ENCODE peak calls at places on chromosomes 6 and 20, in seven cellular contexts. I, U, F, Z, O, A and C are unnamed samples. For H3K4me1, the result is how much of the 10 kb centered on the place peaks cover.

GRCh38 chr6:26224940-26225847 is 138.0 kb downstream of the HFE start:
- DNase-seq in I (no peak), U (peak), F (peak), Z (peak), O (no peak), A (peak), C (no peak)

GRCh38 chr6:45677381-45677992 is 299.8 kb upstream of the SUPT3H start:
- DNase-seq in I (peak), U (peak), F (peak), Z (peak), O (no peak), A (no peak), C (peak)

GRCh38 chr20:37564388-37565133 is 36.9 kb upstream of the BLCAP start:
- DNase-seq in I (peak), U (peak), F (peak), Z (no peak), O (peak), A (peak), C (peak)

GRCh38 chr20:957544-957943 is 41.4 kb upstream of the ANGPT4 start:
- DNase-seq in I (no peak), U (no peak), F (no peak), Z (peak), O (no peak), A (no peak), C (no peak)

GRCh38 chr20:52083627-52084232 is 107.8 kb downstream of the ZFP64 start:
- DNase-seq in I (no peak), U (no peak), F (peak), Z (peak), O (no peak), A (peak), C (peak)

GRCh38 chr20:41137412-41138216 is at the start of gene PLCG1:
- DNase-seq in I (peak), U (peak), F (peak), Z (peak), O (peak), A (peak), C (peak)

GRCh38 chr6:16929814-16930213 is 168.6 kb upstream of the ATXN1 start:
- DNase-seq in I (no peak), U (no peak), F (no peak), Z (peak), O (no peak), A (no peak), C (no peak)

GRCh38 chr6:35185302-35185681 is 28.5 kb upstream of the SCUBE3 start:
- DNase-seq in I (no peak), U (no peak), F (no peak), Z (peak), O (peak), A (no peak), C (no peak)

GRCh38 chr6:145051661-145052060 is 683.7 kb downstream of the EPM2A start:
- DNase-seq in I (no peak), U (no peak), F (no peak), Z (no peak), O (no peak), A (no peak), C (no peak)

GRCh38 chr6:160386869-160387518 is 38.8 kb downstream of the SLC22A3 start:
- DNase-seq in I (no peak), U (no peak), F (no peak), Z (no peak), O (no peak), A (peak), C (no peak)

GRCh38 chr6:87789198-87789899 is 87.3 kb upstream of the AKIRIN2 start:
- DNase-seq in I (no peak), U (no peak), F (peak), Z (peak), O (no peak), A (no peak), C (no peak)

GRCh38 chr20:37901667-37902503 is 1.0 kb upstream of the VSTM2L start:
- DNase-seq in I (peak), U (no peak), F (peak), Z (peak), O (no peak), A (peak), C (peak)

GRCh38 chr6:150004101-150004782 is 21.1 kb downstream of the RAET1L start:
- DNase-seq in I (peak), U (no peak), F (no peak), Z (no peak), O (no peak), A (peak), C (no peak)

GRCh38 chr6:166813461-166813860 is 142.9 kb downstream of the RNASET2 start:
- DNase-seq in I (no peak), U (no peak), F (no peak), Z (no peak), O (no peak), A (no peak), C (no peak)

GRCh38 chr6:34580707-34581560 is 24.8 kb upstream of the SPDEF start:
- DNase-seq in I (no peak), U (no peak), F (no peak), Z (peak), O (no peak), A (peak), C (no peak)

GRCh38 chr6:37429352-37429750 is 3.7 kb upstream of the CMTR1 start:
- DNase-seq in I (no peak), U (no peak), F (no peak), Z (no peak), O (no peak), A (no peak), C (no peak)

GRCh38 chr6:37700266-37700973 is 2.7 kb upstream of the MDGA1 start:
- DNase-seq in I (no peak), U (no peak), F (no peak), Z (no peak), O (no peak), A (no peak), C (no peak)

GRCh38 chr6:138421608-138422007 is 17.6 kb downstream of the HEBP2 start:
- DNase-seq in I (no peak), U (no peak), F (no peak), Z (no peak), O (no peak), A (no peak), C (no peak)

GRCh38 chr6:109339906-109340678 is 42.2 kb downstream of the CD164 start:
- DNase-seq in I (no peak), U (no peak), F (no peak), Z (peak), O (no peak), A (no peak), C (peak)

GRCh38 chr6:37077459-37078296 is 72.2 kb downstream of the FGD2 start:
- DNase-seq in I (peak), U (no peak), F (no peak), Z (peak), O (peak), A (peak), C (peak)

GRCh38 chr20:32973077-32973717 is 31.0 kb downstream of the SUN5 start:
- DNase-seq in I (no peak), U (no peak), F (no peak), Z (no peak), O (no peak), A (no peak), C (no peak)

GRCh38 chr6:138622967-138623366 is 123.7 kb upstream of the NHSL1 start:
- DNase-seq in I (no peak), U (no peak), F (peak), Z (no peak), O (no peak), A (no peak), C (no peak)

GRCh38 chr6:142821164-142821716 is 123.7 kb downstream of the HIVEP2 start:
- DNase-seq in I (no peak), U (no peak), F (no peak), Z (no peak), O (no peak), A (no peak), C (no peak)

GRCh38 chr20:32473231-32474008 is 111.7 kb downstream of the NOL4L start:
- DNase-seq in I (no peak), U (no peak), F (no peak), Z (no peak), O (peak), A (peak), C (peak)

GRCh38 chr6:112560651-112561050 is 213.5 kb downstream of the RFPL4B start:
- DNase-seq in I (no peak), U (no peak), F (no peak), Z (no peak), O (no peak), A (no peak), C (no peak)

GRCh38 chr20:38825901-38826625 is 20.6 kb downstream of the PPP1R16B start:
- DNase-seq in I (no peak), U (no peak), F (peak), Z (peak), O (no peak), A (no peak), C (peak)

GRCh38 chr6:110395221-110395620 is 20.2 kb downstream of the DDO start:
- DNase-seq in I (no peak), U (no peak), F (no peak), Z (no peak), O (no peak), A (peak), C (no peak)

GRCh38 chr6:44453146-44453545 is 65.6 kb downstream of the CDC5L start:
- DNase-seq in I (no peak), U (no peak), F (no peak), Z (peak), O (no peak), A (no peak), C (no peak)

GRCh38 chr6:141848029-141848890 is 284.5 kb upstream of the GJE1 start:
- DNase-seq in I (peak), U (no peak), F (no peak), Z (peak), O (no peak), A (no peak), C (no peak)

GRCh38 chr6:52725133-52725529 is 38.1 kb downstream of the GSTA2 start:
- DNase-seq in I (no peak), U (no peak), F (no peak), Z (no peak), O (no peak), A (no peak), C (peak)
- H3K27ac ChIP-seq in I (no peak), U (no peak), F (no peak), Z (no peak), O (no peak), A (no peak), C (peak)

GRCh38 chr6:20402181-20403079 is 751 bp downstream of the E2F3 start:
- DNase-seq in I (peak), U (peak), F (peak), Z (no peak), O (peak), A (peak), C (peak)
- TF ChIP-seq POLR2A in I (no peak), U (no peak), F (peak), Z (no peak), O (no peak), A (no peak), C (no peak)

DNA sequence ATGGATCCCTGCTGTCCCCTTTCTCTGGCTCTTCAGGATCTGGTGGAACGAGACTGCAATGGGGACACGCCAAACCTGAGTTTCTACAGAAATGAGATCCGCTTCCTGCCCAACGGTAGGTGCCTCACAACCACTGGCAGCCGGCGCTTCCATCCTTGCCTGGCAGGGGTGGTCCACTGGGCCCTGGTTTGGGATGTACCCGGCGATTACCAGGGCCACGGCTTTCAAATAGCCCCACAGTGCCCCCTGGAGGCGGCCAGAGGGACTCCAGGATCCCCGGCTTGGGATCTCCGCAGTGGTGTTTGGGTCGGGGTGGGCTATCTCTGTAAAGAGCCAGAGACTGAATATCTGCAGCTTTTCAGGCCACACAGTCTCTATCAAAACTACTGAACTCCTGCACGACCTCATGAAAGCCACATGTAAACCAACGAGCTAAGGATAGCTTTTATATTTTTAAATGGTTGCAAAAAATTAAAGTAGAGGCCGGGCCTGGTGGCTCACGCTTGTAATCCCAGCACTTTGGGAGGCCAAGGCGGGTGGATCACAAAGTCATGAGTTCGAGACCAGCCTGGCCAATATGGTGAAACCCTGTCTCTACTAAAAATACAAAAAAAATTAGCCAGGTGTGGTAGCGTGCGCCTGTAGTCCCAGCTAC is 3.7 kb downstream of the OGFR start:
- DNase-seq in I (peak), U (peak), F (peak), Z (peak), O (peak), A (peak), C (peak)
- H3K4me1 ChIP-seq in I (under half), U (under half), F (under half), Z (under half), O (under half), A (under half), C (under half)

GRCh38 chr6:133891814-133892443 is 3.0 kb downstream of the TCF21 start:
- DNase-seq in I (no peak), U (no peak), F (peak), Z (no peak), O (no peak), A (no peak), C (no peak)

GRCh38 chr6:133892444-133893323 is 3.8 kb downstream of the TCF21 start:
- DNase-seq in I (no peak), U (no peak), F (no peak), Z (peak), O (no peak), A (peak), C (no peak)

GRCh38 chr6:133893324-133893692 is 4.4 kb downstream of the TCF21 start:
- DNase-seq in I (no peak), U (no peak), F (no peak), Z (no peak), O (no peak), A (no peak), C (no peak)

GRCh38 chr6:133889557-133890301 is 816 bp downstream of the TCF21 start:
- DNase-seq in I (no peak), U (no peak), F (no peak), Z (peak), O (peak), A (peak), C (no peak)

DNA sequence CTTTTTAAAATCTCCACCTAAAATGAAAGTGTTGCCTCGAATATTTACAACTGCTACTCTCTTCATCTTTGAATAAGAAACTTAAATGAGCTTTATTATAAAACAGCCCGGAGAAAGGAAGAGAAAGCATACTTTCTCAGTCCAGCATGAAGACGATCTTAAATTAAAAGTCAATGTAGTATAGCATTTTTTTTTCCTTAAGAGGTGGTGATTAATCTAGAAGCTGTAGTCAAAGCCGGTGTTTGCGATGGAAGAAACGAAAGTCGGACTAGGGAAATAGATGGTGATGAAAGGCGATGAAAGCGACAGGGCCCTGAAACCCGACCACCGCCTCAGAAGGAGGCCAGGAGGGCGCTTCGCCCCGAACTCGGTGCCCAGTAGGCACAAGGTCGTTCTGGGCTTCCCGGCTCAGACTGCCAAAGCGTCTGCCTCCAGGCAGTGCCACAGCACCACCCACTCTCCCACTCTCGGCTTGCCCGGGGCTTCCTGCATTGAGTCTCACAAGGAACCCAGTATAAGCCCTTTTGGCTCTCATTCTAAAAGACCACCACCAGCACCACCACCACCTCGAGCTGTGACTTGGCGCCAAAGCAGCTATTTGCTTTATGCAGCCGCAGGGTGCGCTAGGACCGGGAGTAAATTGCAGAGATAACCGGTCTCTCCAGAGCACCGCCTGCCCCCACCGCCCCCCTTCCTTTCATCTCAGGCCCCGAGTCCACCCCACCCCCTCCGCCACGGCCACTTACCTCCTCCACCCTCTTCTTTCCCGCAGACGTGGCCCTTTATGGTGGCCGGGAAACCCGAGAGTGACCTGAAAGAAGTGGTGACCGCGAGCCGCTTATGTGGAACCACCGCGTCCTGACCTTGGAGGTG is 2.3 kb downstream of the TCF21 start:
- DNase-seq in I (no peak), U (peak), F (peak), Z (peak), O (peak), A (peak), C (peak)
- H3K27ac ChIP-seq in I (peak), U (peak), F (no peak), Z (peak), O (peak), A (peak), C (no peak)

GRCh38 chr6:43435682-43436437 is 8.5 kb downstream of the ABCC10 start:
- DNase-seq in I (no peak), U (no peak), F (no peak), Z (no peak), O (no peak), A (no peak), C (peak)
- TF ChIP-seq POLR2A in I (no peak), U (no peak), F (no peak), Z (no peak), O (no peak), A (no peak), C (no peak)